ENCODE peak calls at places on chromosome 4, in five cellular contexts. I, Z, W, L and J are unnamed samples. For H3K4me1, the result is how much of the 10 kb centered on the place peaks cover.

GRCh38 chr4:52574036-52574435 is 85.1 kb downstream of the USP46 start:
- DNase-seq in L (no peak), Z (no peak), W (no peak), I (no peak), J (no peak)

GRCh38 chr4:179698321-179698720 is 2256.1 kb upstream of the AGA start:
- DNase-seq in W (no peak), Z (no peak), I (no peak), L (no peak), J (no peak)

GRCh38 chr4:26076000-26076587 is 162.1 kb downstream of the SMIM20 start:
- DNase-seq in Z (no peak), L (no peak), W (no peak), I (no peak), J (no peak)

GRCh38 chr4:234178-234577 is 71.1 kb downstream of the ZNF732 start:
- DNase-seq in Z (no peak), L (no peak), I (no peak), W (no peak), J (no peak)

GRCh38 chr4:67721770-67722597 is 21.0 kb upstream of the UBA6 start:
- DNase-seq in L (no peak), W (no peak), I (no peak), Z (no peak), J (no peak)

GRCh38 chr4:2290974-2291704 is 29.2 kb upstream of the MXD4 start:
- DNase-seq in L (no peak), I (no peak), Z (no peak), W (no peak), J (peak)

GRCh38 chr4:99759346-99759984 is 57.2 kb upstream of the DAPP1 start:
- DNase-seq in L (no peak), Z (no peak), I (no peak), W (no peak), J (no peak)

GRCh38 chr4:110622841-110623709 is at the start of gene PITX2:
- DNase-seq in Z (peak), I (peak), W (no peak), L (peak), J (peak)

GRCh38 chr4:42671431-42672194 is 14.7 kb upstream of the ATP8A1 start:
- DNase-seq in Z (no peak), W (no peak), L (no peak), I (no peak), J (no peak)

GRCh38 chr4:27011401-27011800 is 150.8 kb downstream of the STIM2 start:
- DNase-seq in L (no peak), W (no peak), Z (no peak), I (no peak), J (no peak)

GRCh38 chr4:74456056-74456744 is 11.3 kb downstream of the AREG start:
- DNase-seq in W (no peak), Z (no peak), I (no peak), L (no peak), J (no peak)

GRCh38 chr4:74456849-74457395 is 12.0 kb downstream of the AREG start:
- DNase-seq in Z (no peak), I (no peak), W (no peak), L (no peak), J (no peak)

GRCh38 chr4:74455361-74456055 is 10.6 kb downstream of the AREG start:
- DNase-seq in Z (no peak), L (no peak), W (no peak), I (no peak), J (no peak)

GRCh38 chr4:74453037-74453635 is 8.2 kb downstream of the AREG start:
- DNase-seq in W (no peak), I (no peak), L (no peak), Z (no peak), J (no peak)

DNA sequence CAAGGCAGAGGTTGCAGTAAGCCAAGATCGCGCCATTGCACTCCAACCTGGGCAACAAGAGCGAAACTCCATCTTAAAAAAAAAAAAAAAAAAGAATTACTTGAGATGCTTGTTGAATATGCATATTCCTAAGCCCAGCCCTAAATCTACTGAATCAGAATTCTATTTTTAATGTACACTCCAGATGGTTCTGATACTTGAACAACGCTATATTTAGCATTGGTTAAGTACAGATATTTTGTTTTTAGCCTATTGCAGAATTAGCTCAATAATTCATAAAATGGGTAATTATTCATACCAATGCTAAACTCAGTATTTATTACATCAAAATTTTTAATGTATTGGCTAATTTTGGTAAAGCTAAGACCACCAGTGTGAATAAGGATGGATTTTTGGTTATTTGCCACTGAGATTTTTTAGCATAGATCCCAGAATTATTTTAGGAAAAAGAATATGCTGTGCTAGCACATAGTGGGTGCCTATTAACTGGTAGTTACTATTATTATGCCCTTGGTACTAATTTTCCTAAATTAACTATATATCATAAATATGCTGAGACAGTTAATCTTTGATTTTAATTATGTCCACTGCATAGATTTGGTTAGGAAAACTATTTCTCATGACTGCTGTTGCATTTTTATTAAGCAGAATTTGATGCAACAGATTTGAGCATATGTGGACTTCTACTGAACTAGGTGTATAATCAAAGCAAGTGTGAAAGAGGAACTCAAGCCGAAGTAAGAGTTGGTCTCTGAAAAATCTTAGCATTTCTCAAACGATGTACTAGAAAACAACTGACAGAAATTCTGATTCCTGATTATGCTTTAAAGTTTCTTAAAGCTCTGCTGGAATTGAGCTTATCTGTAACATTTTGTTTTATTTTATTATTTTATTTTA is 9.2 kb downstream of the AREG start:
- DNase-seq in L (no peak), Z (no peak), W (no peak), I (no peak), J (no peak)
- H3K4me1 ChIP-seq in L (under half), Z (under half), W (under half), I (under half), J (under half)

GRCh38 chr4:174201898-174202297 is 81.6 kb downstream of the FBXO8 start:
- DNase-seq in W (no peak), Z (no peak), I (no peak), L (no peak), J (no peak)
- H3K4me3 ChIP-seq in W (no peak), Z (no peak), I (no peak), L (no peak), J (no peak)

DNA sequence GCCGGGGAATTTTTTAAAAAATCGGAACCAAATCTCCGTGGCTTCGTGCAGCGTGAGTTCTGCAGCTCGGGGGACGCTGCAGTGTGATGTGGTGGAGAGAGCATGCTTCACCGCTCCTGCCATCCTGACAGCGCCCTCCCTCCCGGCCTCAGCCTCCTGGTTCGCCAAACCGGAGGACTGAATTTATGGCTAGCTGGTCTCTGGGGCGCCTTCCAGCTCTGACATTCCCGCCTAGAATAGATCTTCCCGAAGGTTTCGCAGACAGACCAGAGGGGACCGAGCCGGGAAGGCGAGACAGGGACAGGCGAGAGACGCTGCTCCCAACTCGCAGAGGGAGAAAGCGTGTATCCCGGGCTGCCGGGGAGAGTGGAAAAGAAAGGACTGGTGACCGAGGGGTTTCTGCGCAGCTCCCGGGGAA is 25.9 kb downstream of the HOPX start:
- DNase-seq in I (no peak), Z (no peak), W (no peak), L (peak), J (peak)
- TF ChIP-seq CTCF in I (no peak), Z (no peak), W (no peak), L (no peak), J (no peak)

GRCh38 chr4:184293552-184293951 is 75.9 kb upstream of the ENPP6 start:
- DNase-seq in I (no peak), L (no peak), W (no peak), Z (no peak), J (peak)
- H3K4me1 ChIP-seq in I (under half), L (under half), W (under half), Z (under half), J (under half)

GRCh38 chr4:138239496-138239895 is 2.7 kb downstream of the SLC7A11 start:
- DNase-seq in W (no peak), Z (no peak), L (no peak), I (no peak), J (no peak)
- H3K4me3 ChIP-seq in W (peak), Z (no peak), L (no peak), I (no peak), J (no peak)

GRCh38 chr4:13246107-13246506 is 238.0 kb downstream of the RAB28 start:
- DNase-seq in L (no peak), W (no peak), I (no peak), Z (no peak), J (no peak)

GRCh38 chr4:13243152-13243551 is 241.0 kb downstream of the RAB28 start:
- DNase-seq in W (no peak), Z (no peak), L (no peak), I (no peak), J (no peak)

GRCh38 chr4:13244342-13244905 is 239.7 kb downstream of the RAB28 start:
- DNase-seq in I (no peak), L (no peak), Z (no peak), W (peak), J (no peak)

GRCh38 chr4:13248621-13249298 is 235.4 kb downstream of the RAB28 start:
- DNase-seq in Z (no peak), I (no peak), L (no peak), W (peak), J (no peak)
- TF ChIP-seq CTCF in Z (no peak), I (no peak), L (no peak), W (peak), J (no peak)

DNA sequence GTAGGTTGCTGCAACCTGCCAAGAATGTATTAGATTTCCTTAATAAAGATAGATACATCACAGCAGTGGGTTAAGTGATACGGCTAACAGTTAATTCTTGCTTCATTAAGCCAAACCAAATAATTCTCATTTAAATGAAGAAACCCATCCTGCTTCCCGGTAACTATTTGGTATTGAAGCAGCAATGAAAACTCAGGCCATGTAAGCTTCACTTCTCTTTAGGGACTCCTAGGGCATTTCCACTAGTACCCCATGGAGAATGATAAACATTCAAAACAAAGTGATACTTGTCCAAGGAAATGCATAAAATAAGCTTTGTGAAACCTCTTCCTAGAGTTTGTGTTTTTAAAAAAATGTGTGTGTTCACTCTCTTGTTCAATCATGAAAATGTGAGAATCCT is 40.7 kb upstream of the RASGEF1B start:
- DNase-seq in Z (no peak), L (no peak), W (no peak), I (no peak), J (no peak)
- H3K4me1 ChIP-seq in Z (under half), L (under half), W (under half), I (under half), J (under half)

GRCh38 chr4:113145519-113146291 is 96.3 kb downstream of the ANK2 start:
- DNase-seq in W (no peak), L (no peak), I (peak), Z (no peak), J (no peak)

GRCh38 chr4:113147498-113148231 is 98.2 kb downstream of the ANK2 start:
- DNase-seq in I (no peak), Z (no peak), W (no peak), L (no peak), J (no peak)

GRCh38 chr4:113145147-113145518 is 95.7 kb downstream of the ANK2 start:
- DNase-seq in Z (no peak), W (no peak), I (no peak), L (no peak), J (no peak)

GRCh38 chr4:113148925-113149324 is 99.5 kb downstream of the ANK2 start:
- DNase-seq in L (no peak), I (no peak), W (no peak), Z (no peak), J (no peak)

GRCh38 chr4:113146876-113147358 is 97.5 kb downstream of the ANK2 start:
- DNase-seq in W (no peak), Z (no peak), I (no peak), L (no peak), J (no peak)
- H3K4me3 ChIP-seq in W (no peak), Z (peak), I (peak), L (no peak), J (no peak)

GRCh38 chr4:7275490-7276154 is 83.3 kb downstream of the SORCS2 start:
- DNase-seq in L (no peak), Z (no peak), I (no peak), W (no peak), J (no peak)
- TF ChIP-seq CTCF in L (no peak), Z (no peak), I (no peak), W (no peak), J (no peak)

GRCh38 chr4:13701937-13702446 is 74.5 kb upstream of the BOD1L1 start:
- DNase-seq in L (no peak), I (no peak), W (no peak), Z (no peak), J (no peak)

GRCh38 chr4:13703096-13703495 is 75.6 kb upstream of the BOD1L1 start:
- DNase-seq in L (no peak), I (no peak), Z (no peak), W (peak), J (no peak)

GRCh38 chr4:13704761-13705160 is 77.2 kb upstream of the BOD1L1 start:
- DNase-seq in L (no peak), W (no peak), Z (no peak), I (no peak), J (no peak)

GRCh38 chr4:13705521-13706035 is 78.1 kb upstream of the BOD1L1 start:
- DNase-seq in L (peak), Z (peak), I (peak), W (no peak), J (peak)

GRCh38 chr4:13704020-13704419 is 76.5 kb upstream of the BOD1L1 start:
- DNase-seq in L (no peak), W (no peak), I (no peak), Z (no peak), J (peak)
- H3K4me1 ChIP-seq in L (under half), W (under half), I (under half), Z (under half), J (under half)